ENCODE peak calls at places on chromosomes 5 and 9, in five cellular contexts. U, V, Z, O and X are unnamed samples.

GRCh38 chr5:76472338-76473336 is 69.6 kb downstream of the IQGAP2 start:
- DNase-seq in V (no peak), U (no peak), Z (no peak), O (no peak), X (no peak)

GRCh38 chr5:91484662-91485061 is 101.5 kb upstream of the ARRDC3 start:
- DNase-seq in U (no peak), O (no peak), V (no peak), Z (no peak), X (no peak)

GRCh38 chr9:101601904-101602765 is 7.4 kb upstream of the PPP3R2 start:
- DNase-seq in O (no peak), U (peak; percentile 63), V (peak; percentile 24), Z (no peak), X (peak; percentile 38)

GRCh38 chr9:4503103-4503502 is 12.8 kb downstream of the SLC1A1 start:
- DNase-seq in U (no peak), Z (no peak), O (no peak), V (no peak), X (no peak)

GRCh38 chr9:123318192-123318591 is 37.8 kb upstream of the CRB2 start:
- DNase-seq in O (no peak), Z (peak; percentile 36), V (no peak), U (no peak), X (no peak)

GRCh38 chr5:59538080-59538479 is 355.4 kb downstream of the PDE4D start:
- DNase-seq in U (no peak), O (no peak), V (no peak), Z (no peak), X (no peak)

GRCh38 chr9:12817702-12818101 is 42.9 kb downstream of the LURAP1L start:
- DNase-seq in U (peak; percentile 43), Z (no peak), O (no peak), V (peak; percentile 71), X (no peak)

GRCh38 chr5:108278285-108279240 is 103.3 kb downstream of the FBXL17 start:
- DNase-seq in V (no peak), O (no peak), U (no peak), Z (no peak), X (no peak)

GRCh38 chr5:98772415-98773213 is 849 bp upstream of the RGMB start:
- DNase-seq in O (peak; percentile 77), U (peak; percentile 86), Z (peak; percentile 73), V (peak; percentile 82), X (peak; percentile 46)

GRCh38 chr5:154384480-154385235 is 61.1 kb upstream of the SAP30L start:
- DNase-seq in V (no peak), Z (no peak), O (no peak), U (no peak), X (no peak)

GRCh38 chr9:99012957-99013512 is 69.3 kb downstream of the COL15A1 start:
- DNase-seq in V (no peak), O (no peak), Z (no peak), U (no peak), X (no peak)

GRCh38 chr9:73807956-73808355 is 656.3 kb downstream of the ANXA1 start:
- DNase-seq in Z (no peak), O (no peak), V (peak; percentile 52), U (peak; percentile 14), X (no peak)

GRCh38 chr9:73199886-73200285 is 48.2 kb downstream of the ANXA1 start:
- DNase-seq in Z (no peak), U (no peak), O (no peak), V (no peak), X (no peak)

GRCh38 chr9:137953683-137954438 is 76.3 kb downstream of the CACNA1B start:
- DNase-seq in O (no peak), U (no peak), V (no peak), Z (no peak), X (no peak)

GRCh38 chr9:10855847-10856246 is 243.0 kb upstream of the PTPRD start:
- DNase-seq in V (no peak), Z (no peak), O (no peak), U (peak; percentile 43), X (peak; percentile 17)

GRCh38 chr5:91487420-91487819 is 104.3 kb upstream of the ARRDC3 start:
- DNase-seq in U (no peak), O (no peak), V (no peak), Z (no peak), X (no peak)

GRCh38 chr9:114154597-114155102 is 687 bp upstream of the COL27A1 start:
- DNase-seq in U (no peak), V (peak; percentile 23), O (no peak), Z (no peak), X (no peak)

DNA sequence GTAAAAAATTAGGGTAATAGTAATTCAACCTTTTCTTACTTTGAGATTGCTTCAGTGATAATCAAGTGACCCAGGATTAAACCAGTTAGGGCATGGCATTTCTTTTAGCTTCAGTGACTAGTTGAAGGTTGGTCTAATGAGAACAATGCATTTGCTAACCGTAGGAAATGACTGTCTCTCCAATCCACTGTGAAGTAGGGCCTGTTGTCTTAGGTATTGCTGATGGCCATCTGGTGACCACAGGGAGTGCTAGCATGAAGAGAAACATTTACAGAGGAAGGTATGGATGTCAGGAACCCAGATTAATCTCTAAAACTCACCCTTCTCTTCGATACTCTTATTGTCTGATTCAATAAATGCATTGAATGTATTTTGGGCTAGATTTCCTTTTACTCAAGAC is 535.9 kb upstream of the SEMA6A start:
- DNase-seq in V (no peak), U (no peak), Z (no peak), O (no peak), X (no peak)
- TF ChIP-seq CTCF in V (no peak), U (no peak), Z (no peak), O (no peak), X (no peak)

DNA sequence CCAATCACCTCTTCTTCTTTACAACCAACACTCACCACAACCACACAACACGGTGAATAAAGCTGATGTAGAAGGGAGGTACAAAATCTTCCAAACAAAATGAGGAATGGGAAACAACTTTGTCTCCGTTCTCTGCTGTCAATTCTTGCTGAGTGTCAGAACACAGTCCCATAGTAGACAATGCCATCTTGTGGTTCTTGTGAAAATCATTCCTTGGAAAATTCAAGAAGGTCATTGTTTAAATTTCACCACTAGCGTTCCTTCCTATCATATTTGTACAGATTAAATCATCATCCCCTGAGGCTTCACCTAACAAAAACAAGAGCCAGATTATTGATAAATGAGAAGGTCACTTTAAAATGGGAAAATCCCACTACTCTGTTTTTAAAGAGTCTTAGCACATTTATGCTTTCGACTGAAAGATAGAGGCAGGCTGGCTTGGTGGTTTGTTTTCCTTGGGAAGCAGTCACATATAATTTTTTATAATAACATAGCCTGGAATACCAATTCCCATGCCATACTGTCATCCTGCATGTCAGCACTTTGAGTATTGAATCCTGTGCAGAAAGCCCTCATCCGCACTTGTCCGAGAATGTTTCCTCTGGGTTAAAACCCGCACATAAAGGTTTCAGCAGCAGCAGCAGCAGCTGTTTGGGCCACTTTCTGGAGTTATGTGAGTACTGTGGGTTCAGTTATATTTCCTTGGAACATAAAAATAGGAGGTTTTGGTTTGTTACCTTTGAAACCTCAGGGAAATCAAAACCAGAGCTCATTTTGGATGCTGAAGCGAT is 395.0 kb upstream of the SMARCA2 start:
- DNase-seq in V (no peak), U (peak; percentile 7), Z (no peak), O (no peak), X (no peak)
- TF ChIP-seq CTCF in V (no peak), U (no peak), Z (no peak), O (peak; percentile 25), X (peak; percentile 18)

GRCh38 chr5:58199087-58199486 is 260.8 kb downstream of the PLK2 start:
- DNase-seq in O (no peak), Z (no peak), V (no peak), U (no peak), X (no peak)

GRCh38 chr5:58204966-58205365 is 254.9 kb downstream of the PLK2 start:
- DNase-seq in O (no peak), U (no peak), Z (no peak), V (no peak), X (no peak)

GRCh38 chr5:58200451-58200850 is 259.4 kb downstream of the PLK2 start:
- DNase-seq in V (no peak), O (no peak), Z (no peak), U (no peak), X (no peak)

GRCh38 chr5:58198330-58198729 is 261.6 kb downstream of the PLK2 start:
- DNase-seq in O (no peak), Z (no peak), U (no peak), V (no peak), X (no peak)

DNA sequence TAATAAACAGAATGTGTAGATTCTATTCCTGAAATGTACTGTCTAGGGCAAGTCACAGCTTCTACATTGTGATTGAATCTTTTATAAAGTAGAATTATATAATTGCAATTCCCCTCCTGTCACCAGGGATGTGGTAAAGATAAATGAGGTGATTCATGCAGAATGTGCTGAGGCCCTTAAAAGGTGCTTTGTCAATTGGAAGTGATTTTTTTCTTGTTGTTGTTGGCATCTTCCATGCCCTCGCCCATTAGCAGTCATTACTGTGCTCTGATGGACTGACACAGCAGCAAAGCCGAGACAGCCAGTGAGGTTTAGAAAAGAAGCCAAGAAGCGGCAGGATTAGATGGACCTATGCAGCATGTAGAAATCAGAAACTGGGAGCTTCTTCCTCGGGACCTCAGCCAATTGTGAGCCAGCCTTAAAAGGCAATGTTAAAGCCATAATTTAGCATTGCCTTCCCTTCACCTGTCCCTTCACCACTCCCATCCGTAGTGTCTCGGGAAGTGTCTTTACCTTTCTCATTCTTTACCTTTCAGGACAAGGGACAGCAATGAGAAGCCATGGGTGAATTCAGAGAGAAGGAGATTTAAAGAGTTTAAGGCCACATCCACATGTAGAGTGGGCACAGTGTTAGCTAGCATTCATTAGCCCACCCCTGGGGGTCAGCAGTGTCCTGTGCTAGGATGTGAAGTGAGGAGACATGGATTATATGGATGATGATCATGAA is 257.8 kb downstream of the PLK2 start:
- DNase-seq in V (peak; percentile 76), Z (no peak), O (no peak), U (no peak), X (no peak)
- TF ChIP-seq CTCF in V (no peak), Z (no peak), O (no peak), U (no peak), X (no peak)

GRCh38 chr5:175344331-175345200 is 99.4 kb downstream of the DRD1 start:
- DNase-seq in U (peak; percentile 1), O (no peak), V (peak; percentile 86), Z (no peak), X (no peak)
- TF ChIP-seq CTCF in U (no peak), O (no peak), V (no peak), Z (no peak), X (no peak)

DNA sequence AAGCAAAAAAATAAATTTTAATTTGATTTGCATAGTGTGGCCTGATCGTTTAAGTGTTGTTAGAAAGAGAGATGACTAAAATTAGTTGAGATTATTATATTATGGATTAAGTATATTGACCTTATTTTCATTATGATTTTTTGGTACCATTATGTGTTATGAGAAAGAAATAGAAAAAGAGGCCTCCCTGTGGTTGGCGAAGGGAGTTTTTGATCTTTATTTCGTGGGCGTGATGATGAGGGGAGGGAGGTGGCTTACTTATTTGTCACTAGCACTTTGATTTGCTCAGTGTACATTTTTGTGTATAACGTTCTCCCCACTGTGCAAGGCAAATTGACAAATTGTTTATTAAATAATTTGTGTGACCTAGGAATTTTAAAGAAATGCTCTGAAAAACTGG is 2.8 kb downstream of the DAPK1 start:
- DNase-seq in Z (no peak), V (no peak), O (no peak), U (no peak), X (no peak)
- TF ChIP-seq CTCF in Z (no peak), V (no peak), O (no peak), U (peak; percentile 24), X (no peak)

GRCh38 chr5:177131019-177131320 is 2.6 kb upstream of the NSD1 start:
- DNase-seq in U (no peak), V (no peak), O (no peak), Z (no peak), X (no peak)
- TF ChIP-seq CTCF in U (no peak), V (no peak), O (no peak), Z (no peak), X (no peak)

GRCh38 chr5:123157797-123158528 is 68.9 kb downstream of the PRDM6 start:
- DNase-seq in Z (no peak), V (peak; percentile 80), U (peak; percentile 59), O (no peak), X (no peak)
- TF ChIP-seq CTCF in Z (no peak), V (no peak), U (peak; percentile 13), O (no peak), X (no peak)